ENCODE peak calls at places on chromosomes 2 and 18, in five cellular contexts. K is right lobe of liver, C is NCI-H748 treated with DMSO at 0.1 percent for 48 hours, U is smooth muscle cell of the brain vasculature, Z is iPS-NIHi11. T is an unnamed sample.

GRCh38 chr2:182261860-182262387 is 164.9 kb downstream of the PDE1A start:
- DNase-seq in C (no peak), K (no peak), U (no peak), Z (no peak), T (no peak)

GRCh38 chr18:44693030-44693784 is 12.5 kb downstream of the SETBP1 start:
- DNase-seq in K (no peak), C (no peak), U (no peak), Z (no peak), T (no peak)

GRCh38 chr2:207504513-207505171 is 25.1 kb upstream of the CREB1 start:
- DNase-seq in Z (no peak), K (no peak), U (no peak), C (no peak), T (no peak)

GRCh38 chr2:13481201-13481600 is 764.5 kb downstream of the TRIB2 start:
- DNase-seq in U (no peak), C (no peak), Z (no peak), K (no peak), T (no peak)

GRCh38 chr18:66994790-66995189 is 390.9 kb upstream of the CDH19 start:
- DNase-seq in K (no peak), U (no peak), Z (no peak), C (no peak), T (no peak)

GRCh38 chr2:7012141-7012809 is 95.1 kb downstream of the RNF144A start:
- DNase-seq in K (no peak), U (no peak), Z (no peak), C (peak; percentile 97), T (no peak)

GRCh38 chr18:62454527-62454926 is 68.3 kb upstream of the ZCCHC2 start:
- DNase-seq in Z (no peak), U (no peak), C (no peak), K (no peak), T (no peak)

GRCh38 chr2:9108210-9108967 is 98.2 kb upstream of the ASAP2 start:
- DNase-seq in Z (no peak), U (no peak), C (peak; percentile 64), K (no peak), T (no peak)

GRCh38 chr2:127361929-127362328 is 25.8 kb downstream of the MAP3K2 start:
- DNase-seq in U (no peak), K (no peak), C (no peak), Z (no peak), T (no peak)

GRCh38 chr2:175750195-175750594 is 251.9 kb downstream of the LNPK start:
- DNase-seq in C (no peak), K (no peak), Z (no peak), U (no peak), T (no peak)

GRCh38 chr2:165114345-165114943 is 89.4 kb downstream of the SCN3A start:
- DNase-seq in C (no peak), Z (peak; percentile 4), K (no peak), U (no peak), T (no peak)

GRCh38 chr2:10347559-10347941 is 44.8 kb downstream of the HPCAL1 start:
- DNase-seq in U (no peak), C (no peak), K (peak; percentile 44), Z (no peak), T (no peak)

GRCh38 chr2:35428548-35428947 is 927.0 kb upstream of the CRIM1 start:
- DNase-seq in Z (peak; percentile 46), K (no peak), U (no peak), C (no peak), T (no peak)

GRCh38 chr2:216632321-216632951 is 784 bp upstream of the IGFBP2 start:
- DNase-seq in C (no peak), U (no peak), K (no peak), Z (no peak), T (no peak)

T was measured in stimulated activated naive CD4-positive, alpha-beta T cell treated with Interleukin-2 at 50 U/mL for 16 hours.